ENCODE peak calls at places on chromosomes 2 and 18, in ten cellular contexts. L, M, A, W, E, Q, T, Z, H and V are unnamed samples.

GRCh38 chr2:27407798-27408491 is 1.4 kb downstream of the PPM1G start:
- DNase-seq in M (no peak), W (no peak), A (peak), Z (no peak), Q (peak), L (no peak), T (peak), E (peak), H (no peak), V (no peak)

GRCh38 chr18:78145096-78145495 is 834.5 kb upstream of the SALL3 start:
- DNase-seq in E (no peak), M (no peak), T (no peak), Z (no peak), Q (no peak), W (no peak), H (no peak), A (no peak), L (no peak), V (no peak)

GRCh38 chr2:67476808-67477790 is 80.0 kb downstream of the ETAA1 start:
- DNase-seq in A (peak), L (no peak), E (peak), W (no peak), M (peak), Z (no peak), Q (no peak), T (peak), H (no peak), V (no peak)

GRCh38 chr2:96533292-96534073 is 3.1 kb upstream of the ARID5A start:
- DNase-seq in A (peak), Q (peak), M (peak), Z (no peak), W (no peak), E (no peak), L (no peak), T (peak), H (no peak), V (peak)

GRCh38 chr2:189124175-189124574 is 55.4 kb downstream of the COL5A2 start:
- DNase-seq in M (no peak), L (no peak), W (no peak), Z (no peak), A (no peak), Q (no peak), H (no peak), E (no peak), T (peak), V (no peak)

GRCh38 chr2:55047677-55048299 is 2.5 kb downstream of the RTN4 start:
- DNase-seq in T (peak), A (peak), H (peak), E (no peak), Q (no peak), L (no peak), M (no peak), W (peak), Z (no peak), V (peak)

GRCh38 chr2:131404794-131405193 is 40.8 kb upstream of the RAB6D start:
- DNase-seq in H (no peak), L (no peak), Q (no peak), E (no peak), W (no peak), Z (no peak), A (no peak), M (no peak), T (no peak), V (no peak)

GRCh38 chr2:189580662-189581353 is at the start of gene SLC40A1:
- DNase-seq in Q (peak), L (peak), M (peak), H (peak), T (peak), E (peak), W (peak), A (peak), Z (peak), V (peak)

GRCh38 chr18:48534364-48534763 is 4.5 kb upstream of the CTIF start:
- DNase-seq in W (no peak), E (no peak), Z (no peak), H (no peak), Q (no peak), T (peak), L (no peak), M (no peak), A (peak), V (no peak)

GRCh38 chr2:178863856-178864620 is 56.8 kb upstream of the TTN start:
- DNase-seq in Q (no peak), T (peak), M (peak), Z (no peak), W (no peak), A (peak), E (no peak), L (no peak), H (no peak), V (no peak)

GRCh38 chr2:180015951-180016709 is 9.0 kb upstream of the CWC22 start:
- DNase-seq in Z (no peak), W (no peak), Q (no peak), A (peak), M (no peak), E (no peak), H (no peak), T (peak), L (no peak), V (no peak)

GRCh38 chr2:9655441-9656269 is 24.9 kb upstream of the YWHAQ start:
- DNase-seq in W (no peak), E (no peak), M (no peak), T (peak), A (peak), L (peak), Z (no peak), Q (no peak), H (no peak), V (no peak)

GRCh38 chr2:102204638-102205037 is 17.8 kb downstream of the IL1RL2 start:
- DNase-seq in A (no peak), M (no peak), E (no peak), W (no peak), Q (no peak), Z (no peak), T (no peak), L (no peak), H (no peak), V (no peak)

GRCh38 chr2:206113148-206113547 is 27.2 kb upstream of the INO80D start:
- DNase-seq in L (no peak), Z (no peak), Q (no peak), A (no peak), M (no peak), T (no peak), H (no peak), E (no peak), W (no peak), V (no peak)

GRCh38 chr2:168545439-168546082 is 89.5 kb downstream of the CERS6 start:
- DNase-seq in Z (no peak), H (no peak), W (no peak), M (no peak), L (no peak), E (peak), T (peak), A (peak), Q (no peak), V (no peak)

GRCh38 chr18:58177886-58178470 is 134.0 kb downstream of the NEDD4L start:
- DNase-seq in W (no peak), M (no peak), T (no peak), H (no peak), E (no peak), Q (no peak), A (peak), L (no peak), Z (no peak), V (no peak)

GRCh38 chr2:86815616-86816015 is 24.9 kb upstream of the CD8A start:
- DNase-seq in E (no peak), Z (no peak), Q (no peak), L (peak), W (no peak), M (no peak), H (no peak), T (no peak), A (no peak), V (no peak)

GRCh38 chr18:77230645-77231044 is 19.0 kb upstream of the GALR1 start:
- DNase-seq in A (no peak), E (no peak), W (no peak), Q (no peak), L (no peak), M (no peak), Z (no peak), T (no peak), H (no peak), V (no peak)

GRCh38 chr2:238162171-238162515 is 3.4 kb downstream of the ERFE start:
- DNase-seq in H (no peak), T (no peak), Q (no peak), A (no peak), E (no peak), W (no peak), L (no peak), Z (no peak), M (no peak), V (no peak)

GRCh38 chr2:54995553-54995952 is 54.7 kb downstream of the RTN4 start:
- DNase-seq in A (no peak), L (no peak), Z (no peak), W (no peak), M (no peak), Q (no peak), T (no peak), H (no peak), E (no peak), V (no peak)

GRCh38 chr2:220521591-220521990 is 894.2 kb downstream of the SLC4A3 start:
- DNase-seq in L (no peak), W (no peak), M (no peak), Z (no peak), Q (no peak), T (no peak), H (no peak), A (no peak), E (no peak), V (no peak)

GRCh38 chr2:29218550-29219125 is 103.4 kb downstream of the CLIP4 start:
- DNase-seq in E (no peak), L (no peak), M (no peak), T (no peak), W (no peak), Z (no peak), A (no peak), H (no peak), Q (no peak), V (no peak)

GRCh38 chr2:240107386-240107785 is 28.7 kb downstream of the COPS9 start:
- DNase-seq in A (no peak), W (no peak), H (no peak), L (no peak), T (no peak), M (no peak), Q (no peak), Z (no peak), E (no peak), V (peak)

GRCh38 chr2:18630101-18630500 is 40.7 kb upstream of the NT5C1B start:
- DNase-seq in H (no peak), T (peak), Z (no peak), W (no peak), A (peak), E (no peak), Q (no peak), M (no peak), L (no peak), V (no peak)

GRCh38 chr2:239396881-239397681 is 3.7 kb downstream of the HDAC4 start:
- DNase-seq in L (peak), W (no peak), M (peak), H (no peak), T (no peak), Z (peak), E (peak), A (no peak), Q (no peak), V (no peak)

GRCh38 chr2:19544020-19544383 is 185.6 kb upstream of the OSR1 start:
- DNase-seq in M (no peak), W (no peak), H (no peak), L (no peak), A (no peak), E (no peak), Q (no peak), Z (no peak), T (no peak), V (no peak)

GRCh38 chr2:227474406-227474805 is 2.5 kb downstream of the AGFG1 start:
- DNase-seq in M (no peak), H (no peak), Z (no peak), L (no peak), E (no peak), W (no peak), Q (no peak), A (no peak), T (no peak), V (no peak)

GRCh38 chr2:121501070-121501469 is 29.6 kb upstream of the RNU4ATAC start:
- DNase-seq in A (peak), Q (no peak), L (no peak), H (no peak), M (no peak), T (peak), W (no peak), E (no peak), Z (no peak), V (no peak)

GRCh38 chr2:119148082-119148715 is 10.4 kb downstream of the C1QL2 start:
- DNase-seq in L (no peak), H (no peak), A (no peak), M (no peak), Q (no peak), W (no peak), E (no peak), T (no peak), Z (no peak), V (no peak)